ENCODE peak calls at places on chromosomes 12 and 14, in seven cellular contexts. K is testis, M is AG10803, P is BJ, A is fibroblast of pulmonary artery, I is HCT116, Z is HL-60. X is an unnamed sample.

GRCh38 chr14:34895277-34895676 is 20.1 kb upstream of the BAZ1A start:
- DNase-seq in I (no peak), P (no peak), K (no peak), Z (no peak), A (no peak), M (no peak), X (no peak)

GRCh38 chr12:110223777-110224378 is 57.2 kb upstream of the ATP2A2 start:
- DNase-seq in M (no peak), Z (no peak), P (no peak), K (no peak), A (peak; percentile 16), I (no peak), X (no peak)

GRCh38 chr14:92473261-92473946 is 40.2 kb upstream of the RIN3 start:
- DNase-seq in M (peak; percentile 86), Z (peak; percentile 78), A (peak; percentile 24), I (no peak), P (peak; percentile 48), K (peak; percentile 15), X (no peak)

GRCh38 chr12:21613931-21614330 is 9.3 kb upstream of the GYS2 start:
- DNase-seq in I (no peak), A (peak; percentile 46), M (no peak), K (no peak), Z (peak; percentile 48), P (no peak), X (no peak)

GRCh38 chr14:57871487-57872080 is 5.7 kb upstream of the SLC35F4 start:
- DNase-seq in M (peak; percentile 73), P (no peak), A (peak; percentile 70), I (peak; percentile 35), K (peak; percentile 43), Z (no peak), X (peak; percentile 15)

GRCh38 chr12:93453633-93454032 is 11.9 kb upstream of the UBE2N start:
- DNase-seq in P (peak; percentile 19), I (no peak), M (peak; percentile 69), K (no peak), Z (no peak), A (peak; percentile 28), X (no peak)

GRCh38 chr12:92297405-92297804 is 151.8 kb upstream of the BTG1 start:
- DNase-seq in M (no peak), P (no peak), A (no peak), K (no peak), I (no peak), Z (no peak), X (no peak)

GRCh38 chr14:87049886-87050820 is 942.8 kb downstream of the GALC start:
- DNase-seq in P (peak; percentile 4), A (peak; percentile 31), Z (peak; percentile 6), M (peak; percentile 39), K (peak; percentile 47), I (no peak), X (peak; percentile 11)

GRCh38 chr12:119012179-119012578 is 30.8 kb downstream of the SRRM4 start:
- DNase-seq in K (no peak), I (no peak), P (no peak), M (no peak), A (no peak), Z (no peak), X (no peak)

GRCh38 chr12:130127527-130127908 is 34.7 kb upstream of the FZD10 start:
- DNase-seq in P (no peak), M (no peak), I (no peak), A (no peak), K (peak; percentile 78), Z (no peak), X (no peak)

GRCh38 chr14:85531141-85531593 is 1.2 kb downstream of the FLRT2 start:
- DNase-seq in A (peak; percentile 82), I (no peak), Z (no peak), M (peak; percentile 84), K (no peak), P (no peak), X (no peak)

GRCh38 chr14:85528080-85528881 is 1.7 kb upstream of the FLRT2 start:
- DNase-seq in Z (no peak), A (peak; percentile 95), I (no peak), P (peak; percentile 59), K (peak; percentile 74), M (peak; percentile 93), X (peak; percentile 82)

GRCh38 chr14:85528882-85529585 is 910 bp upstream of the FLRT2 start:
- DNase-seq in Z (no peak), A (peak; percentile 77), I (no peak), K (peak; percentile 36), M (peak; percentile 89), P (no peak), X (no peak)

GRCh38 chr14:85530626-85531025 is 682 bp downstream of the FLRT2 start:
- DNase-seq in M (no peak), Z (no peak), A (no peak), I (no peak), K (no peak), P (no peak), X (no peak)

DNA sequence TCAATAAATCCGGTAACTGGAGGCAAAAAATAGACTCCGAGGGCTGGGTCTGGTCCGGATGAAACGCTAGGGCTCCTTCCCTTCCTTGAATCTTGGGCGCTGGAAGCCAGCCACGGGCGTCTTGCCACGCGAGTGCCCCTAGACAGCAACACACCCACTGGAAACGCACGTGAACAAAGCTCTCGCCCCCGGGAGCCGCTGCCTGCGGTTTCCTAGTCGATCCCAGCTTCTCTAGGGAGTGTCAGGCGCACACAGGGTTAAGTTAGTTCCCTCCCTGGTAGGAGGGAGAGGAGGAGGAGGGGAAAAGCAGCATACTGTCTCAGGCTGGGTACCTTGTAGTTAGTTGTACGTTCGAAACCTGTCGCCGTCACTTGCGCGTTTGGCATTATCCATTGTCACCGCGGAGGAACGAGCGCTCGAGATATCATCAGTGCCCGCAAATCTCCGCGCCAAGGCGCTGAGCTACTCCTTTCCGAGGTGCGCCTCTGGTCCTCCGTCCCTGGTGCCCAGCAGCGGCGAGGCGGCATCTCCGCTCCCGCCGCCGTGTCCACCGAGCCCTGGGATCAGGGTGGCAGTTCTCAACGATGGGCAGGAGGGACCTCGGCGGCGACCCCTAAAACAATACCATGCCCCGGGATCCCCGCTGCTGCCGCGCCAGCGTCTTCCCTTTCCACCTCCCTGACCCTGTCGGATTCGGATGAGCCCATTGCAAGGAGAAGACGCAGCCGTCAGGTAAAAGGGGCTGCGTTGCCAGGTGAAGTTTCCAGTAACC is at the start of gene FLRT2:
- DNase-seq in Z (no peak), I (no peak), A (peak; percentile 82), K (peak; percentile 81), P (no peak), M (peak; percentile 80), X (no peak)
- H3K4me3 ChIP-seq in Z (no peak within 1 kb of the TSS), I (no peak within 1 kb of the TSS), A (peak within 1 kb of the TSS; percentile 83), K (peak within 1 kb of the TSS; percentile 76), P (peak within 1 kb of the TSS; percentile 82), M (peak within 1 kb of the TSS; percentile 94), X (peak within 1 kb of the TSS; percentile 91)

GRCh38 chr12:12503384-12504078 is 59.1 kb downstream of the DUSP16 start:
- DNase-seq in P (no peak), Z (no peak), A (no peak), K (no peak), I (no peak), M (no peak), X (no peak)
- TF ChIP-seq CTCF in P (no peak), Z (no peak), A (no peak), K (no peak), I (no peak), M (no peak), X (no peak)

GRCh38 chr12:27608890-27609289 is 84.9 kb downstream of the PPFIBP1 start:
- DNase-seq in K (no peak), Z (no peak), P (no peak), A (no peak), M (no peak), I (no peak), X (no peak)
- H3K4me3 ChIP-seq in K (peak overlapping the region; percentile 27), Z (no peak overlapping the region), P (no peak overlapping the region), A (peak overlapping the region; percentile 5), M (peak overlapping the region; percentile 52), I (no peak overlapping the region), X (no peak overlapping the region)

GRCh38 chr12:125346361-125346760 is 281.1 kb downstream of the AACS start:
- DNase-seq in K (no peak), M (no peak), Z (no peak), P (no peak), I (no peak), A (no peak), X (no peak)
- TF ChIP-seq CTCF in K (no peak), M (no peak), Z (no peak), P (no peak), I (no peak), A (no peak), X (no peak)

GRCh38 chr12:41924111-41924510 is 220.6 kb downstream of the GXYLT1 start:
- DNase-seq in I (no peak), P (no peak), M (no peak), K (no peak), A (no peak), Z (no peak), X (no peak)
- H3K4me3 ChIP-seq in I (no peak overlapping the region), P (no peak overlapping the region), M (no peak overlapping the region), K (no peak overlapping the region), A (no peak overlapping the region), Z (no peak overlapping the region), X (no peak overlapping the region)

GRCh38 chr12:53049582-53050318 is at the start of gene TNS2:
- DNase-seq in Z (no peak), M (peak; percentile 65), I (no peak), P (no peak), A (peak; percentile 81), K (peak; percentile 85), X (no peak)

GRCh38 chr12:53052419-53053222 is 2.8 kb downstream of the TNS2 start:
- DNase-seq in Z (no peak), P (no peak), K (peak; percentile 93), M (peak; percentile 84), A (peak; percentile 86), I (no peak), X (no peak)

GRCh38 chr12:53051881-53052412 is 2.1 kb downstream of the TNS2 start:
- DNase-seq in A (no peak), I (no peak), M (no peak), P (no peak), K (no peak), Z (no peak), X (no peak)

GRCh38 chr12:53050426-53051057 is 677 bp downstream of the TNS2 start:
- DNase-seq in Z (no peak), K (no peak), P (no peak), I (no peak), M (no peak), A (no peak), X (no peak)

GRCh38 chr12:53051058-53051880 is 1.4 kb downstream of the TNS2 start:
- DNase-seq in Z (no peak), A (peak; percentile 81), P (no peak), K (peak; percentile 91), M (peak; percentile 74), I (no peak), X (no peak)
- TF ChIP-seq CTCF in Z (no peak), A (peak; percentile 9), P (peak; percentile 18), K (peak; percentile 33), M (peak; percentile 29), I (no peak), X (no peak)

GRCh38 chr14:94619297-94619696 is 7.1 kb downstream of the SERPINA3 start:
- DNase-seq in A (no peak), Z (no peak), I (no peak), K (no peak), P (no peak), M (no peak), X (no peak)
- H3K4me3 ChIP-seq in A (no peak overlapping the region), Z (no peak overlapping the region), I (no peak overlapping the region), K (no peak overlapping the region), P (no peak overlapping the region), M (no peak overlapping the region), X (no peak overlapping the region)

X was measured in HFF-Myc.